ENCODE peak calls at places on chromosomes 4 and X, in nine cellular contexts. One of them, this sample, is unnamed.

GRCh38 chrX:154484255-154485149 is 1.9 kb downstream of the UBL4A start:
- DNase-seq in transverse colon: peak; percentile 36
- DNase-seq in body of pancreas: no peak
- DNase-seq in uterus: no peak
- DNase-seq in right lobe of liver: peak; percentile 37
- DNase-seq in tibial nerve: no peak
- DNase-seq in K562: peak; percentile 92
- DNase-seq in spleen: peak; percentile 61
- DNase-seq in breast epithelium: no peak
- DNase-seq in this sample: no peak

GRCh38 chrX:70970482-70970999 is 39.6 kb upstream of the SLC7A3 start:
- DNase-seq in transverse colon: no peak
- DNase-seq in body of pancreas: no peak
- DNase-seq in uterus: no peak
- DNase-seq in right lobe of liver: no peak
- DNase-seq in tibial nerve: no peak
- DNase-seq in K562: peak; percentile 35
- DNase-seq in spleen: no peak
- DNase-seq in breast epithelium: no peak
- DNase-seq in this sample: no peak

GRCh38 chrX:105909576-105909975 is 87.2 kb downstream of the NRK start:
- DNase-seq in transverse colon: no peak
- DNase-seq in body of pancreas: no peak
- DNase-seq in uterus: no peak
- DNase-seq in right lobe of liver: no peak
- DNase-seq in tibial nerve: no peak
- DNase-seq in K562: no peak
- DNase-seq in spleen: no peak
- DNase-seq in breast epithelium: no peak
- DNase-seq in this sample: no peak

GRCh38 chr4:110793890-110794588 is 171.2 kb upstream of the PITX2 start:
- DNase-seq in transverse colon: no peak
- DNase-seq in body of pancreas: no peak
- DNase-seq in uterus: no peak
- DNase-seq in right lobe of liver: no peak
- DNase-seq in tibial nerve: no peak
- DNase-seq in K562: no peak
- DNase-seq in spleen: no peak
- DNase-seq in breast epithelium: no peak
- DNase-seq in this sample: no peak

GRCh38 chr4:78601013-78601412 is 49.4 kb downstream of the ANXA3 start:
- DNase-seq in transverse colon: no peak
- DNase-seq in body of pancreas: no peak
- DNase-seq in uterus: peak; percentile 16
- DNase-seq in right lobe of liver: no peak
- DNase-seq in tibial nerve: no peak
- DNase-seq in K562: peak; percentile 85
- DNase-seq in spleen: no peak
- DNase-seq in breast epithelium: no peak
- DNase-seq in this sample: no peak

GRCh38 chrX:71669492-71669891 is 2.1 kb downstream of the LOC101059915 start:
- DNase-seq in transverse colon: no peak
- DNase-seq in body of pancreas: no peak
- DNase-seq in uterus: no peak
- DNase-seq in right lobe of liver: no peak
- DNase-seq in tibial nerve: no peak
- DNase-seq in K562: no peak
- DNase-seq in spleen: peak; percentile 52
- DNase-seq in breast epithelium: no peak
- DNase-seq in this sample: no peak

GRCh38 chr4:90727938-90728337 is 600.7 kb downstream of the CCSER1 start:
- DNase-seq in transverse colon: no peak
- DNase-seq in body of pancreas: no peak
- DNase-seq in uterus: no peak
- DNase-seq in right lobe of liver: no peak
- DNase-seq in tibial nerve: no peak
- DNase-seq in K562: no peak
- DNase-seq in spleen: no peak
- DNase-seq in breast epithelium: no peak
- DNase-seq in this sample: no peak

GRCh38 chr4:53562409-53562808 is 28.9 kb downstream of the LNX1 start:
- DNase-seq in transverse colon: no peak
- DNase-seq in body of pancreas: no peak
- DNase-seq in uterus: no peak
- DNase-seq in right lobe of liver: no peak
- DNase-seq in tibial nerve: no peak
- DNase-seq in K562: no peak
- DNase-seq in spleen: no peak
- DNase-seq in breast epithelium: no peak
- DNase-seq in this sample: no peak

GRCh38 chr4:144347116-144347515 is 206.6 kb upstream of the GYPA start:
- DNase-seq in transverse colon: no peak
- DNase-seq in body of pancreas: no peak
- DNase-seq in uterus: no peak
- DNase-seq in right lobe of liver: no peak
- DNase-seq in tibial nerve: no peak
- DNase-seq in K562: no peak
- DNase-seq in spleen: no peak
- DNase-seq in breast epithelium: no peak
- DNase-seq in this sample: no peak

GRCh38 chr4:79016878-79017277 is 77.6 kb upstream of the PAQR3 start:
- DNase-seq in transverse colon: no peak
- DNase-seq in body of pancreas: peak; percentile 13
- DNase-seq in uterus: no peak
- DNase-seq in right lobe of liver: no peak
- DNase-seq in tibial nerve: no peak
- DNase-seq in K562: no peak
- DNase-seq in spleen: no peak
- DNase-seq in breast epithelium: no peak
- DNase-seq in this sample: no peak

GRCh38 chr4:8188743-8189550 is 10.1 kb upstream of the SH3TC1 start:
- DNase-seq in transverse colon: no peak
- DNase-seq in body of pancreas: peak; percentile 87
- DNase-seq in uterus: no peak
- DNase-seq in right lobe of liver: peak; percentile 66
- DNase-seq in tibial nerve: no peak
- DNase-seq in K562: no peak
- DNase-seq in spleen: no peak
- DNase-seq in breast epithelium: peak; percentile 82
- DNase-seq in this sample: peak; percentile 76

GRCh38 chr4:2255501-2256155 is 6.3 kb downstream of the MXD4 start:
- DNase-seq in transverse colon: peak; percentile 10
- DNase-seq in body of pancreas: peak; percentile 45
- DNase-seq in uterus: peak; percentile 59
- DNase-seq in right lobe of liver: peak; percentile 25
- DNase-seq in tibial nerve: peak; percentile 15
- DNase-seq in K562: no peak
- DNase-seq in spleen: peak; percentile 78
- DNase-seq in breast epithelium: peak; percentile 73
- DNase-seq in this sample: peak; percentile 87

GRCh38 chr4:145299380-145300076 is 119.1 kb upstream of the OTUD4 start:
- DNase-seq in transverse colon: no peak
- DNase-seq in body of pancreas: no peak
- DNase-seq in uterus: no peak
- DNase-seq in right lobe of liver: no peak
- DNase-seq in tibial nerve: no peak
- DNase-seq in K562: peak; percentile 11
- DNase-seq in spleen: no peak
- DNase-seq in breast epithelium: no peak
- DNase-seq in this sample: no peak

GRCh38 chrX:127317159-127317558 is 497.6 kb downstream of the PRR32 start:
- DNase-seq in transverse colon: no peak
- DNase-seq in body of pancreas: no peak
- DNase-seq in uterus: no peak
- DNase-seq in right lobe of liver: no peak
- DNase-seq in tibial nerve: no peak
- DNase-seq in K562: no peak
- DNase-seq in spleen: no peak
- DNase-seq in breast epithelium: no peak
- DNase-seq in this sample: no peak

GRCh38 chr4:11505225-11505971 is 76.7 kb upstream of the HS3ST1 start:
- DNase-seq in transverse colon: peak; percentile 56
- DNase-seq in body of pancreas: peak; percentile 10
- DNase-seq in uterus: no peak
- DNase-seq in right lobe of liver: no peak
- DNase-seq in tibial nerve: no peak
- DNase-seq in K562: no peak
- DNase-seq in spleen: no peak
- DNase-seq in breast epithelium: peak; percentile 20
- DNase-seq in this sample: no peak

GRCh38 chr4:86917212-86918039 is 17.4 kb upstream of the AFF1 start:
- DNase-seq in transverse colon: no peak
- DNase-seq in body of pancreas: no peak
- DNase-seq in uterus: no peak
- DNase-seq in right lobe of liver: no peak
- DNase-seq in tibial nerve: no peak
- DNase-seq in K562: peak; percentile 63
- DNase-seq in spleen: no peak
- DNase-seq in breast epithelium: no peak
- DNase-seq in this sample: no peak

GRCh38 chr4:7416745-7417432 is 17.8 kb downstream of the PSAPL1 start:
- DNase-seq in transverse colon: peak; percentile 0
- DNase-seq in body of pancreas: no peak
- DNase-seq in uterus: no peak
- DNase-seq in right lobe of liver: no peak
- DNase-seq in tibial nerve: no peak
- DNase-seq in K562: no peak
- DNase-seq in spleen: peak; percentile 35
- DNase-seq in breast epithelium: no peak
- DNase-seq in this sample: no peak

GRCh38 chr4:59647011-59647410 is 1553.1 kb upstream of the ADGRL3 start:
- DNase-seq in transverse colon: no peak
- DNase-seq in body of pancreas: no peak
- DNase-seq in uterus: no peak
- DNase-seq in right lobe of liver: no peak
- DNase-seq in tibial nerve: no peak
- DNase-seq in K562: no peak
- DNase-seq in spleen: no peak
- DNase-seq in breast epithelium: no peak
- DNase-seq in this sample: no peak

GRCh38 chr4:165208741-165209388 is 1.5 kb downstream of the KLHL2 start:
- DNase-seq in transverse colon: no peak
- DNase-seq in body of pancreas: no peak
- DNase-seq in uterus: no peak
- DNase-seq in right lobe of liver: no peak
- DNase-seq in tibial nerve: no peak
- DNase-seq in K562: peak; percentile 36
- DNase-seq in spleen: no peak
- DNase-seq in breast epithelium: no peak
- DNase-seq in this sample: no peak

GRCh38 chr4:81052119-81053068 is 21.9 kb downstream of the BMP3 start:
- DNase-seq in transverse colon: peak; percentile 79
- DNase-seq in body of pancreas: peak; percentile 77
- DNase-seq in uterus: no peak
- DNase-seq in right lobe of liver: peak; percentile 56
- DNase-seq in tibial nerve: peak; percentile 48
- DNase-seq in K562: peak; percentile 69
- DNase-seq in spleen: no peak
- DNase-seq in breast epithelium: no peak
- DNase-seq in this sample: no peak
- TF ChIP-seq CTCF in transverse colon: peak; percentile 69
- TF ChIP-seq CTCF in body of pancreas: peak; percentile 52
- TF ChIP-seq CTCF in uterus: peak; percentile 11
- TF ChIP-seq CTCF in right lobe of liver: peak; percentile 79
- TF ChIP-seq CTCF in tibial nerve: peak; percentile 71
- TF ChIP-seq CTCF in K562: peak; percentile 57
- TF ChIP-seq CTCF in spleen: peak; percentile 64
- TF ChIP-seq CTCF in breast epithelium: peak; percentile 31
- TF ChIP-seq CTCF in this sample: no peak

GRCh38 chr4:112289407-112290253 is 3.9 kb upstream of the TIFA start:
- DNase-seq in transverse colon: no peak
- DNase-seq in body of pancreas: no peak
- DNase-seq in uterus: no peak
- DNase-seq in right lobe of liver: no peak
- DNase-seq in tibial nerve: no peak
- DNase-seq in K562: no peak
- DNase-seq in spleen: no peak
- DNase-seq in breast epithelium: no peak
- DNase-seq in this sample: no peak
- TF ChIP-seq POLR2A in transverse colon: no peak
- TF ChIP-seq POLR2A in body of pancreas: no peak
- TF ChIP-seq POLR2A in uterus: no peak
- TF ChIP-seq POLR2A in right lobe of liver: no peak
- TF ChIP-seq POLR2A in tibial nerve: no peak
- TF ChIP-seq POLR2A in K562: no peak
- TF ChIP-seq POLR2A in spleen: no peak
- TF ChIP-seq POLR2A in breast epithelium: no peak
- TF ChIP-seq POLR2A in this sample: no peak

DNA sequence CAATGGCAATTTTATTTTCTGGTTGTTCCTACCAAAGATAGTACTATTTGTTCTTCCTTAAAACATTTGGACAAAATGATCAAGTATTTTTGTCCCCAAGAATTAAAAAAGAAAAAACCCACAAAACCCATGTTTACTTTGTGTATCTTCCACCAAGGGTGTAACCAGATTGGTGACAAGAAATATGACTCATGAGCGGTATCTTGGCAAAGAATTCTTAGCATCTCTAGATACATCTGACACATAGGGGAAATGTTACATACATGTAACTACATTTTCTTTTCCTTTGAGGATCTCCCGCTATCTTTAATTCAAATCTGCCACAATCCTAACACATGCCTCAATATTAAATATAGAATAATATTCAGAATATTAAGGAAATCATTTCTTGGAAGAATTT is 78.7 kb downstream of the WDFY3 start:
- DNase-seq in transverse colon: no peak
- DNase-seq in body of pancreas: no peak
- DNase-seq in uterus: no peak
- DNase-seq in right lobe of liver: no peak
- DNase-seq in tibial nerve: no peak
- DNase-seq in K562: peak; percentile 21
- DNase-seq in spleen: no peak
- DNase-seq in breast epithelium: no peak
- DNase-seq in this sample: no peak
- TF ChIP-seq CTCF in transverse colon: no peak
- TF ChIP-seq CTCF in body of pancreas: no peak
- TF ChIP-seq CTCF in uterus: no peak
- TF ChIP-seq CTCF in right lobe of liver: no peak
- TF ChIP-seq CTCF in tibial nerve: no peak
- TF ChIP-seq CTCF in K562: no peak
- TF ChIP-seq CTCF in spleen: no peak
- TF ChIP-seq CTCF in breast epithelium: no peak
- TF ChIP-seq CTCF in this sample: no peak

DNA sequence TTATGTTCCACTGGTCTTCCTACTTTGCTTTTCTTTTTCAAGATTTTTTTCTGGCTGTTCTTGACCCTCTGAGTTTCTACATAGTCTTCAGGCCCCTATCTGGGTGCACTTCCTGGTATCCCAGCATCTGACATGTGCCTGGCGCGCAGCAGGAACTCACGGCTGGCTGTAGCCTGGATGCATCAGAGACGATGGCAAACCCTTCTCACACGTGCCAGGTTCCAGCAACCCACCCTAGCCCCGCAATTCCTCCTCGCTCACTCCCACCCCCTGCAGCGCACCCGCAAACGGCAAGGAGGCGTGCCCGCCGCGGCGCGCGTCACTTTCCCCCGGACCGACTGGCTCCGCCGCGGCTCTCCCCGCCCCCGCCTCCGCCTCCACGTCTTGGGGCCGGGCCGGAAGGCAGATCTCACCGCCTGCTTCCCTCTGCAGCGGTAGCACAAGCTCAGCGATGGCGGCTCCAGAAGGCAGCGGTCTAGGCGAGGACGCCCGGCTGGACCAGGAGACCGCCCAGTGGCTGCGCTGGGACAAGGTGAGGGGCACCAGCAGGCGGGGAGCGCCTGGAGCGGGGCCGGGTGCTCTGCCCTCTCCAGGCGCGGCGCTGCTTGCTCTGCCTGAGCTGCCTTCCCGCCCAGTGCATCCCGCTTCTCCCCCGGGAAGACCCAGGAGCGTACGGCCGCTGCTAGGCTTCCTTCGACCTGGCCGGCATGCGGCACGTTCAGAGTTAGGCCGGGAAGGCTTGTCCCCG is at the start of gene PGM2:
- DNase-seq in transverse colon: peak; percentile 92
- DNase-seq in body of pancreas: peak; percentile 88
- DNase-seq in uterus: peak; percentile 81
- DNase-seq in right lobe of liver: peak; percentile 94
- DNase-seq in tibial nerve: peak; percentile 71
- DNase-seq in K562: peak; percentile 91
- DNase-seq in spleen: peak; percentile 99
- DNase-seq in breast epithelium: peak; percentile 74
- DNase-seq in this sample: peak; percentile 84
- TF ChIP-seq POLR2A in transverse colon: peak; percentile 91
- TF ChIP-seq POLR2A in body of pancreas: peak; percentile 92
- TF ChIP-seq POLR2A in uterus: peak; percentile 81
- TF ChIP-seq POLR2A in right lobe of liver: peak; percentile 86
- TF ChIP-seq POLR2A in tibial nerve: no peak
- TF ChIP-seq POLR2A in K562: peak; percentile 93
- TF ChIP-seq POLR2A in spleen: peak; percentile 46
- TF ChIP-seq POLR2A in breast epithelium: no peak
- TF ChIP-seq POLR2A in this sample: no peak

This sample was measured in lower leg skin.